ENCODE peak calls at places on chromosome 4, in five cellular contexts. H, D, F, Q and V are unnamed samples.

GRCh38 chr4:142367326-142368188 is 478.5 kb downstream of the INPP4B start:
- DNase-seq in H (no peak), D (no peak), F (no peak), Q (no peak), V (no peak)

GRCh38 chr4:129231907-129232626 is 136.1 kb downstream of the C4orf33 start:
- DNase-seq in H (no peak), D (no peak), F (no peak), Q (no peak), V (no peak)

GRCh38 chr4:155237567-155237966 is 29.1 kb downstream of the NPY2R start:
- DNase-seq in H (no peak), D (no peak), F (no peak), Q (no peak), V (no peak)

GRCh38 chr4:76513517-76513916 is 78.5 kb downstream of the SHROOM3 start:
- DNase-seq in H (no peak), D (no peak), F (no peak), Q (no peak), V (no peak)

GRCh38 chr4:150217192-150217591 is 138.9 kb downstream of the DCLK2 start:
- DNase-seq in H (no peak), D (no peak), F (peak; percentile 87), Q (no peak), V (no peak)

GRCh38 chr4:20299515-20299914 is 47.8 kb downstream of the SLIT2 start:
- DNase-seq in H (no peak), D (no peak), F (peak; percentile 41), Q (no peak), V (no peak)

GRCh38 chr4:57109847-57110634 is at the start of gene IGFBP7:
- DNase-seq in H (peak; percentile 58), D (peak; percentile 77), F (no peak), Q (no peak), V (peak; percentile 87)

GRCh38 chr4:86523333-86523732 is 70.8 kb upstream of the PTPN13 start:
- DNase-seq in H (no peak), D (no peak), F (no peak), Q (no peak), V (no peak)

GRCh38 chr4:7852568-7853185 is 87.0 kb downstream of the AFAP1 start:
- DNase-seq in H (no peak), D (no peak), F (no peak), Q (no peak), V (no peak)

GRCh38 chr4:23006756-23007155 is 314.0 kb downstream of the GBA3 start:
- DNase-seq in H (no peak), D (no peak), F (peak; percentile 10), Q (no peak), V (no peak)

GRCh38 chr4:39469429-39470077 is 10.7 kb downstream of the LIAS start:
- DNase-seq in H (no peak), D (peak; percentile 51), F (peak; percentile 87), Q (peak; percentile 62), V (no peak)

GRCh38 chr4:93879919-93880318 is 51.4 kb downstream of the ATOH1 start:
- DNase-seq in H (no peak), D (no peak), F (no peak), Q (no peak), V (no peak)

GRCh38 chr4:122827899-122828601 is 1.4 kb downstream of the FGF2 start:
- DNase-seq in H (no peak), D (peak; percentile 38), F (peak; percentile 77), Q (peak; percentile 23), V (no peak)

GRCh38 chr4:83234902-83235644 is 49.5 kb downstream of the COQ2 start:
- DNase-seq in H (no peak), D (no peak), F (no peak), Q (no peak), V (no peak)

GRCh38 chr4:26388671-26389070 is 67.9 kb downstream of the RBPJ start:
- DNase-seq in H (no peak), D (no peak), F (peak; percentile 13), Q (no peak), V (no peak)

GRCh38 chr4:145843148-145843547 is 95.5 kb downstream of the ZNF827 start:
- DNase-seq in H (no peak), D (no peak), F (peak; percentile 83), Q (no peak), V (no peak)

GRCh38 chr4:2193321-2193720 is 48.6 kb downstream of the HAUS3 start:
- DNase-seq in H (no peak), D (no peak), F (no peak), Q (no peak), V (no peak)

GRCh38 chr4:5142726-5143125 is 91.4 kb downstream of the STK32B start:
- DNase-seq in H (peak; percentile 66), D (no peak), F (peak; percentile 66), Q (peak; percentile 18), V (no peak)

GRCh38 chr4:41137879-41138278 is 76.5 kb downstream of the APBB2 start:
- DNase-seq in H (no peak), D (no peak), F (no peak), Q (no peak), V (no peak)

GRCh38 chr4:183783933-183784622 is 121.0 kb upstream of the STOX2 start:
- DNase-seq in H (no peak), D (no peak), F (peak; percentile 31), Q (peak; percentile 36), V (peak; percentile 41)

GRCh38 chr4:48341776-48342558 is 638 bp downstream of the SLAIN2 start:
- DNase-seq in H (peak; percentile 55), D (peak; percentile 74), F (peak; percentile 28), Q (peak; percentile 52), V (peak; percentile 61)

GRCh38 chr4:157072002-157072401 is 3.9 kb upstream of the GLRB start:
- DNase-seq in H (no peak), D (no peak), F (peak; percentile 55), Q (no peak), V (no peak)

GRCh38 chr4:32161382-32161781 is 1441.2 kb downstream of the PCDH7 start:
- DNase-seq in H (no peak), D (no peak), F (peak; percentile 48), Q (no peak), V (no peak)

GRCh38 chr4:52780627-52781354 is 29.6 kb upstream of the ERVMER34-1 start:
- DNase-seq in H (no peak), D (no peak), F (no peak), Q (no peak), V (no peak)

GRCh38 chr4:150581611-150582010 is 340 bp upstream of the MAB21L2 start:
- DNase-seq in H (no peak), D (no peak), F (peak; percentile 94), Q (no peak), V (peak; percentile 35)

DNA sequence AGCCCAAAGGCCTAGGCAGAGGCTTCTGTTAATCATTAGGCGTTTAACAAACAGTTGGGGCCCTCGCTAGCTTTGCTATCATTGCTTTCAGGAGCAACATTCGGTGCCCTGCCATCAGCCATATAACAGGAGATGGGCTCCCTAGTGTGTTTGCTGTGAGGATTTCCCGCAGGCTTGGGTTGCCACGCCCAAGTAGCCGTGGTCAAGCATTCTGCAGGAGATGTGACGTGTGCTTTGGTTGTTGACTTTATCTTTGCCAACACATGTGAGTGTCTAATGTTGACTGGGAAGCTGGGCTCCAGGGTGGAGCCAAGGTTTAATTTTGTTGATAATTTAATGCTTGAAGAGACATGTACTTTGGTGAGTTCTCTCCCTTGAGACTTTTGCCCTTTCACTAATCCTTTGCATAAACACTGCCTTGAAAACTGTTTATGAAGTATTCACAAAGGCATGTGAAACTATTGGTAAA is 184.6 kb upstream of the KIT start:
- DNase-seq in H (peak; percentile 27), D (no peak), F (peak; percentile 14), Q (no peak), V (no peak)
- TF ChIP-seq POLR2A in H (no peak), D (no peak), F (no peak), Q (no peak), V (no peak)

DNA sequence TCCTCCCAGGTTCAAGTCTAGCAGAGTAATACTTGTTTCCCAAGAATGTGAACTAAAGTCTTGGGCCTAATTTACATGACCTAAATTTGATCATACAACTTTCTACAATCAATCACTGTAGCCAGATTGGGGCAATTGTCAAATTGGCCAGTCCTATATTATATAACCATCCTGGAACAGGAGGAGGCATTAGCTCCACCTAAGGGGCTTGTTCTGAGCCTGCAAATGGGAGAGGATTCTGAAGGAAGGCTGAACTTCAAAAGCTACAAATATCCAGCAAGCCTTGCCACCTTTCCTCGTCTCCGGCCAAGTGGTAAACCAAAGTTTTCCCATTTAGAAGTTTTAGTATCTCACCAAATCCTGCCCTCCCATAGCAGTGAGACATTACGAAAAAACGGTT is 1289.6 kb upstream of the TENM3 start:
- DNase-seq in H (no peak), D (no peak), F (peak; percentile 4), Q (no peak), V (no peak)
- TF ChIP-seq CTCF in H (no peak), D (no peak), F (peak; percentile 16), Q (no peak), V (no peak)

DNA sequence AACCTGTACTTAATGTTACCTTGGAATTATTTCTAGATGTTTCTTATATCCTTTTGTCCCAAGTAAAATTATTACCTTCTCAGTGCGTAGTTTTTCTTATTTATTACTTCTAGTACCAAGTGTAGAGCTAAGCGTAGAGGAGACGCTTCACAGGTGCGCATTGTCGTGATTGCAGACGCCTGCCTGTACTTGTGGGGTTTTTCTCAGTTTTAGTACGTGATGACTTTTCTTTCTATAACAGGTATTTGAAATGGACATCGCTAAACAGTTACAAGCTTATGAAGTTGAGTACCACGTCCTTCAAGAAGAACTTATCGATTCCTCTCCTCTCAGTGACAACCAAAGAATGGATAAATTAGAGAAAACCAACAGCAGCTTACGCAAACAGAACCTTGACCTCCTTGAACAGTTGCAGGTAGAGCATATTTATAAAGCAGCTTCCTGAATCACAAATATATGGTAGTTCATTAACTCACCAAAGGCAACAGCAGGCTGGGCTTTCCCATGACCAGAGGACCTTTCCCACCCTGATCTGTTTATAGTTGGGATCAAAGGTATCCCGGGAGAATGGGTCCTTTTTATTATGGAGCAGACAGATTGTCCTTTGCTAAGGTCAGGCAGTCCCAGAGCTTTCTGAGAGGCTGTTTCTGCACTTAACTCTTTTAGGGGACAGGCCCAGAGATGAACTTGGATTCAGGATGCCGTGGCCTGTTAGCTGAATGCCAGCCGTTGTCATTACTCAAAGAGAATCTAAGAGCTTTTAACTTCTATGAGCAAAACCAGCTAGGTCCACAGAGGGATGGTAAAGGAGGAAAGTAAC is 172.9 kb downstream of the PTTG2 start:
- DNase-seq in H (no peak), D (no peak), F (no peak), Q (no peak), V (no peak)
- H3K4me1 ChIP-seq in H (peaks cover 37% of the 10 kb centered on the region), D (peaks cover 13% of the 10 kb centered on the region), F (peaks cover 17% of the 10 kb centered on the region), Q (no peaks in the 10 kb centered on the region), V (peaks cover 25% of the 10 kb centered on the region)

DNA sequence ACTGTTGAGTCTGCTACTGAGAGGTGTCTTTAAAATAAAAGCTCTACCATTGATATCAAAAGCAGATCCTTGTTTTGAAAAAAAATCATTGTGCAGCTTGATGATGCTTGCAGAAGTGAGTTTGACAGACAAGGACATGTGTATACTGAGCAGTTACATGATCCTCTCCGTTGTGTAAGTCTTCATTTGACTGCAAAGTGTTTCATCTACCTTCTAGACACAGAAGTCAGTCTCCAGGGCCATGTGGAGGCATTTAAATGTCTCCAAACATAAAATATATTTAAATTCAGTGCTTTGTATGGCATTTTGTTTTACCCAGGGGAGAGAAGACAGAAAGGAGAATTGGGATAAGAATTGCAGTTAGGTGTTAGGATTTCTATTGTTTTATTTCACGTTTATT is 107.8 kb upstream of the MYOZ2 start:
- DNase-seq in H (no peak), D (no peak), F (no peak), Q (no peak), V (no peak)
- TF ChIP-seq POLR2A in H (no peak), D (no peak), F (no peak), Q (no peak), V (no peak)

DNA sequence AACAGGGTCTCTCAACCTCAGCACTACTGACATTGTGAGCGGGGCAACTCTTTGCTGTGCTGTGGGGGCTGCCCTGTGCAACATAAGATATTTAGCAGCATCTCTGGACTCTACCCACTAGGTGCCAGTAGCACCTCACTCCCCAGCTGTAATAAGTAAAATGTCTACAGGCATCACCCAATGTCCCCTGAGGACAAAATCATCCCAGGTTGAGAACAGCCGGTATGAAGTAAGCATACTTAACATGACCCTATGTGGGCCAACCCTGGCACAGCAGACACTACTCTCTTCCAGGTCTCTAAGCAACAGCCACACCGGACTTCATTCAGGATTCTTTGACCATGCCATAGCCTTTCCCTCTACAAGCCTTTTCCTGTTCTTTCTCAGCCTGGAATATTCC is 10.5 kb upstream of the MGST2 start:
- DNase-seq in H (no peak), D (no peak), F (peak; percentile 48), Q (no peak), V (no peak)
- TF ChIP-seq CTCF in H (peak; percentile 30), D (no peak), F (peak; percentile 53), Q (peak; percentile 53), V (peak; percentile 27)